ENCODE peak calls at places on chromosomes 1 and 21, in four cellular contexts. U, E, T and Y are unnamed samples.

GRCh38 chr1:46405724-46406123 is 11.6 kb downstream of the FAAH start:
- DNase-seq in U (no peak), E (no peak), T (no peak), Y (no peak)

GRCh38 chr1:172612478-172612877 is 46.4 kb upstream of the FASLG start:
- DNase-seq in U (no peak), E (no peak), T (no peak), Y (peak)

GRCh38 chr1:36327421-36328087 is 4.1 kb upstream of the EVA1B start:
- DNase-seq in U (peak), E (peak), T (peak), Y (no peak)

GRCh38 chr1:157437301-157437700 is 115.0 kb downstream of the FCRL5 start:
- DNase-seq in U (no peak), E (no peak), T (no peak), Y (no peak)

GRCh38 chr1:220076861-220077762 is 12.5 kb downstream of the BPNT1 start:
- DNase-seq in U (peak), E (peak), T (peak), Y (no peak)

GRCh38 chr1:14782741-14783591 is 184.5 kb downstream of the KAZN start:
- DNase-seq in U (no peak), E (no peak), T (no peak), Y (peak)

GRCh38 chr1:182713939-182714338 is 29.6 kb upstream of the RGS8 start:
- DNase-seq in U (no peak), E (no peak), T (no peak), Y (no peak)

GRCh38 chr1:203142684-203143408 is 15.3 kb downstream of the ADORA1 start:
- DNase-seq in U (no peak), E (no peak), T (no peak), Y (no peak)

GRCh38 chr1:17200756-17201155 is 4.2 kb upstream of the PADI1 start:
- DNase-seq in U (no peak), E (no peak), T (no peak), Y (no peak)

GRCh38 chr1:77888071-77888428 is 374 bp upstream of the NEXN start:
- DNase-seq in U (peak), E (peak), T (peak), Y (no peak)

GRCh38 chr1:167697667-167698141 is 24.1 kb upstream of the MPZL1 start:
- DNase-seq in U (no peak), E (no peak), T (no peak), Y (peak)

GRCh38 chr1:171233183-171233582 is 15.1 kb upstream of the FMO1 start:
- DNase-seq in U (no peak), E (no peak), T (no peak), Y (peak)

GRCh38 chr1:1432566-1432950 is 2.9 kb upstream of the VWA1 start:
- DNase-seq in U (no peak), E (no peak), T (no peak), Y (no peak)

GRCh38 chr1:90850925-90851710 is 134.0 kb upstream of the BARHL2 start:
- DNase-seq in U (peak), E (peak), T (peak), Y (no peak)

GRCh38 chr21:46110499-46111192 is 12.7 kb downstream of the COL6A2 start:
- DNase-seq in U (no peak), E (no peak), T (no peak), Y (no peak)

GRCh38 chr1:18385239-18385790 is 95.4 kb upstream of the KLHDC7A start:
- DNase-seq in U (no peak), E (no peak), T (no peak), Y (no peak)

GRCh38 chr1:211577826-211578639 is 928 bp downstream of the SLC30A1 start:
- DNase-seq in U (peak), E (peak), T (peak), Y (peak)

GRCh38 chr1:160342520-160342919 is 530 bp downstream of the COPA start:
- DNase-seq in U (no peak), E (peak), T (no peak), Y (peak)

GRCh38 chr1:85048296-85049064 is at the start of gene MCOLN3:
- DNase-seq in U (no peak), E (no peak), T (no peak), Y (no peak)

GRCh38 chr1:247442164-247442563 is 15.7 kb downstream of the OR2B11 start:
- DNase-seq in U (no peak), E (no peak), T (no peak), Y (no peak)

GRCh38 chr1:170494369-170494768 is 37.6 kb upstream of the GORAB start:
- DNase-seq in U (peak), E (peak), T (peak), Y (no peak)

GRCh38 chr1:236851871-236852270 is 56.8 kb downstream of the MTR start:
- DNase-seq in U (peak), E (peak), T (peak), Y (no peak)

GRCh38 chr1:21264913-21265312 is 25.4 kb downstream of the ECE1 start:
- DNase-seq in U (peak), E (peak), T (peak), Y (no peak)

GRCh38 chr1:37497832-37498231 is 16.7 kb downstream of the MEAF6 start:
- DNase-seq in U (no peak), E (no peak), T (no peak), Y (no peak)

GRCh38 chr1:96964761-96965160 is 243.2 kb downstream of the PTBP2 start:
- DNase-seq in U (no peak), E (no peak), T (no peak), Y (no peak)

GRCh38 chr21:36589352-36589971 is 109.5 kb upstream of the SIM2 start:
- DNase-seq in U (no peak), E (peak), T (peak), Y (peak)

GRCh38 chr1:80448081-80448480 is 1352.7 kb upstream of the ADGRL2 start:
- DNase-seq in U (peak), E (peak), T (peak), Y (no peak)

GRCh38 chr1:84048820-84049219 is 49.9 kb upstream of the TTLL7 start:
- DNase-seq in U (no peak), E (no peak), T (no peak), Y (no peak)

GRCh38 chr1:33319949-33320618 is 814 bp downstream of the A3GALT2 start:
- DNase-seq in U (no peak), E (no peak), T (no peak), Y (no peak)

GRCh38 chr1:85224734-85225623 is 24.2 kb upstream of the SYDE2 start:
- DNase-seq in U (no peak), E (no peak), T (peak), Y (no peak)

GRCh38 chr1:192439373-192440025 is 122.7 kb downstream of the RGS21 start:
- DNase-seq in U (peak), E (peak), T (peak), Y (no peak)

GRCh38 chr1:83058327-83058726 is 940.6 kb downstream of the TTLL7 start:
- DNase-seq in U (no peak), E (no peak), T (no peak), Y (no peak)

GRCh38 chr1:236185687-236186086 is 43.3 kb downstream of the GPR137B start:
- DNase-seq in U (no peak), E (no peak), T (no peak), Y (no peak)

GRCh38 chr1:162185299-162185698 is 115.8 kb downstream of the NOS1AP start:
- DNase-seq in U (peak), E (peak), T (no peak), Y (no peak)

GRCh38 chr1:71610489-71610888 is 529.7 kb upstream of the ZRANB2 start:
- DNase-seq in U (no peak), E (no peak), T (no peak), Y (no peak)

DNA sequence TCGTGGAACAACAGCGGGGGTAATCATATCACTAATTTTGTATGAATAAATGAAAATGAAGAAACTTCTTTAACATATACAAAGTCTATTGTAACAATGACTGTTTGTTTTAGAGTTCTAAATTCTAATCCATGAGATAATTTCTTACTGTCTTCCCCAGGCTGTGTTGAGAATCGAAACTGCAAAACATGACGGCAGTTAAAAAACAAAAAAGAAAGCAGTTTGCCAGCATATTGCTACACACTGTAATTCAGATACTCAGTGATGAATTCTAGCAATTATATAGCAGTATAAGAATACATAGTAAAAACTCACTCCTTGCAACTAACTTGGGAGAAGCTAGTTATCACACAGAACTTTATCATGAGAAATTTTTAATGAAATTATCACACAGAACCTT is 22.1 kb downstream of the INSL5 start:
- DNase-seq in U (no peak), E (no peak), T (no peak), Y (no peak)
- H3K9ac ChIP-seq in U (no peak), E (no peak), T (no peak), Y (no peak)

GRCh38 chr21:39011911-39012310 is 171.3 kb downstream of the PSMG1 start:
- DNase-seq in U (no peak), E (no peak), T (no peak), Y (no peak)

GRCh38 chr21:39012314-39013230 is 170.7 kb downstream of the PSMG1 start:
- DNase-seq in U (no peak), E (no peak), T (no peak), Y (no peak)

GRCh38 chr21:39016740-39017315 is 166.4 kb downstream of the PSMG1 start:
- DNase-seq in U (no peak), E (no peak), T (peak), Y (peak)

GRCh38 chr21:39010629-39011404 is 172.4 kb downstream of the PSMG1 start:
- DNase-seq in U (no peak), E (no peak), T (no peak), Y (no peak)

DNA sequence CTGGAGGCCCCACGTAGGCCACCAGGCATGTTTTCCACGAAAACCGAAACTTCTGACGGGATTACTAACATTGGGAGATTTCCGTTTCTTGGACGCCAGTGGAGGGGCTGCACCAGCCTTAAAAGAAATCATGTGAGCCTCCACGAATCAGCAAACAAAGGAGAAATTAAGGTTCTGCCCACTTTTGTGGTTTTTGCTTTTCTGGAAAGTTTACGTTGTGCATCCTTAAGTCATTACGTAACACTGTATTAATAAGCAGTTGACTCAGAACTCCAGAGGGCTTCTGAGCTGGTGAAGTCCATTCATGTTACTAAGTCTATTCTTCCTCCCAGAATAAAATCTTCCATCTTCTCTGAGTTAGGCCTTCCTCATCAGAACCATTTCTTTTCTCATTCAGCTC is 168.5 kb downstream of the PSMG1 start:
- DNase-seq in U (peak), E (peak), T (peak), Y (no peak)
- H3K9ac ChIP-seq in U (peak), E (no peak), T (peak), Y (no peak)

GRCh38 chr21:20856926-20857325 is 141.3 kb upstream of the NCAM2 start:
- DNase-seq in U (no peak), E (no peak), T (no peak), Y (no peak)
- H3K9ac ChIP-seq in U (no peak), E (no peak), T (no peak), Y (no peak)

DNA sequence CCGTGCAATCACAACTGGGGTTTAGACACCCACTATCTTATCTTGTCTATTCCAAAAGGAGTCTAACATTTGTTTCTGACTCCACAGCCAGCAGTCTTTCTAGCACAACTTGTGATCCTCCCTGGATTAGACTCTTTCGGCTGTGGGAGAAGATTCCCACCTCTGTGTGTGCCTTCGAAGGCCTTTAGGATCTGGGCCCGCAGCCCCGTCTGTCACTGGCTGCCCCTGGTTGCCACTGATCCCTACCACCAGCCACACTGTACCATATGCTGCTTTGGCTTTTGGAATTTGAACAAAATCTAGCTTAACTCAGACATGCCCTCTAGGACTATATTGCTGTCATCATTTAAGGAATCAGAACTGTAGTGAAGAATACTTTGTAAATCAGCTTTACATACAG is 18.0 kb downstream of the NTPCR start:
- DNase-seq in U (no peak), E (no peak), T (no peak), Y (no peak)
- H3K9ac ChIP-seq in U (no peak), E (no peak), T (no peak), Y (no peak)